ENCODE peak calls at places on chromosome 13, in nine cellular contexts. H is HCT116, Z is hepatocyte, K is OCI-LY7, D is PC-3, C is GM23248, X is neural progenitor cell, W is GM23338, L is SK-N-SH. O is an unnamed sample.

GRCh38 chr13:32938907-32939306 is 77.3 kb upstream of the KL start:
- DNase-seq in H (no peak), Z (no peak), K (no peak), D (peak), C (peak), X (no peak), W (no peak), L (no peak), O (no peak)

GRCh38 chr13:51737609-51738008 is 66.4 kb downstream of the DHRS12 start:
- DNase-seq in H (no peak), Z (no peak), K (no peak), D (no peak), C (no peak), X (no peak), W (no peak), L (no peak), O (no peak)

GRCh38 chr13:21020176-21020575 is 41.2 kb downstream of the LATS2 start:
- DNase-seq in H (no peak), Z (no peak), K (no peak), D (no peak), C (peak), X (no peak), W (no peak), L (no peak), O (no peak)

GRCh38 chr13:29591310-29591709 is 4.2 kb downstream of the SLC7A1 start:
- DNase-seq in H (no peak), Z (no peak), K (no peak), D (no peak), C (peak), X (no peak), W (no peak), L (no peak), O (no peak)

GRCh38 chr13:94761407-94761806 is 49.1 kb upstream of the SOX21 start:
- DNase-seq in H (no peak), Z (no peak), K (no peak), D (no peak), C (no peak), X (peak), W (peak), L (no peak), O (no peak)

GRCh38 chr13:51435002-51435578 is 17.7 kb downstream of the INTS6 start:
- DNase-seq in H (no peak), Z (peak), K (peak), D (peak), C (peak), X (no peak), W (peak), L (peak), O (no peak)

GRCh38 chr13:44422755-44423643 is 49.4 kb downstream of the SERP2 start:
- DNase-seq in H (no peak), Z (no peak), K (no peak), D (no peak), C (no peak), X (no peak), W (no peak), L (no peak), O (no peak)

GRCh38 chr13:22665531-22665930 is 515.2 kb upstream of the SGCG start:
- DNase-seq in H (no peak), Z (no peak), K (no peak), D (peak), C (no peak), X (no peak), W (no peak), L (no peak), O (no peak)

GRCh38 chr13:99981115-99982020 is at the start of gene ZIC2:
- DNase-seq in H (peak), Z (peak), K (no peak), D (peak), C (peak), X (peak), W (peak), L (peak), O (peak)

GRCh38 chr13:87952377-87952776 is 281.2 kb downstream of the SLITRK5 start:
- DNase-seq in H (no peak), Z (no peak), K (no peak), D (no peak), C (no peak), X (no peak), W (no peak), L (no peak), O (no peak)

GRCh38 chr13:61700663-61701062 is 285.0 kb upstream of the PCDH20 start:
- DNase-seq in H (no peak), Z (no peak), K (no peak), D (no peak), C (no peak), X (no peak), W (peak), L (no peak), O (no peak)

GRCh38 chr13:29924482-29924884 is 74.1 kb upstream of the UBL3 start:
- DNase-seq in H (no peak), Z (peak), K (no peak), D (peak), C (peak), X (no peak), W (no peak), L (no peak), O (no peak)

GRCh38 chr13:112562786-112563383 is 25.1 kb downstream of the TUBGCP3 start:
- DNase-seq in H (no peak), Z (no peak), K (no peak), D (no peak), C (no peak), X (no peak), W (no peak), L (no peak), O (no peak)

GRCh38 chr13:79226938-79227337 is 179.1 kb downstream of the RBM26 start:
- DNase-seq in H (no peak), Z (no peak), K (no peak), D (no peak), C (no peak), X (no peak), W (peak), L (no peak), O (no peak)

GRCh38 chr13:99481357-99481756 is 19.9 kb upstream of the TM9SF2 start:
- DNase-seq in H (no peak), Z (no peak), K (no peak), D (no peak), C (no peak), X (no peak), W (no peak), L (no peak), O (no peak)

GRCh38 chr13:43529796-43530195 is 257.0 kb downstream of the ENOX1 start:
- DNase-seq in H (no peak), Z (no peak), K (no peak), D (peak), C (no peak), X (no peak), W (no peak), L (no peak), O (no peak)

GRCh38 chr13:67619346-67619745 is 389.2 kb upstream of the PCDH9 start:
- DNase-seq in H (no peak), Z (no peak), K (no peak), D (peak), C (no peak), X (no peak), W (no peak), L (no peak), O (no peak)

GRCh38 chr13:36370108-36370429 is 23.9 kb upstream of the SPART start:
- DNase-seq in H (no peak), Z (no peak), K (no peak), D (no peak), C (no peak), X (no peak), W (no peak), L (no peak), O (no peak)

GRCh38 chr13:61030445-61030844 is 385.2 kb downstream of the PCDH20 start:
- DNase-seq in H (no peak), Z (no peak), K (no peak), D (no peak), C (no peak), X (no peak), W (no peak), L (no peak), O (no peak)

GRCh38 chr13:34021619-34022018 is 203.7 kb downstream of the RFC3 start:
- DNase-seq in H (no peak), Z (no peak), K (no peak), D (no peak), C (no peak), X (no peak), W (no peak), L (no peak), O (no peak)

GRCh38 chr13:114027046-114027760 is 53.3 kb upstream of the C13orf46 start:
- DNase-seq in H (no peak), Z (no peak), K (peak), D (no peak), C (no peak), X (no peak), W (no peak), L (no peak), O (peak)

GRCh38 chr13:110034031-110034430 is 247.6 kb upstream of the IRS2 start:
- DNase-seq in H (no peak), Z (no peak), K (no peak), D (no peak), C (no peak), X (no peak), W (no peak), L (no peak), O (no peak)
- TF ChIP-seq EZH2phosphoT487 in H (no peak), Z (no peak), K (no peak), D (no peak), C (no peak), X (no peak), W (no peak), L (no peak), O (no peak)

GRCh38 chr13:107387525-107387924 is 819.6 kb upstream of the ARGLU1 start:
- DNase-seq in H (no peak), Z (no peak), K (no peak), D (no peak), C (no peak), X (no peak), W (no peak), L (no peak), O (no peak)

GRCh38 chr13:107395927-107396757 is 819.2 kb downstream of the LIG4 start:
- DNase-seq in H (no peak), Z (no peak), K (no peak), D (no peak), C (no peak), X (no peak), W (no peak), L (no peak), O (no peak)

DNA sequence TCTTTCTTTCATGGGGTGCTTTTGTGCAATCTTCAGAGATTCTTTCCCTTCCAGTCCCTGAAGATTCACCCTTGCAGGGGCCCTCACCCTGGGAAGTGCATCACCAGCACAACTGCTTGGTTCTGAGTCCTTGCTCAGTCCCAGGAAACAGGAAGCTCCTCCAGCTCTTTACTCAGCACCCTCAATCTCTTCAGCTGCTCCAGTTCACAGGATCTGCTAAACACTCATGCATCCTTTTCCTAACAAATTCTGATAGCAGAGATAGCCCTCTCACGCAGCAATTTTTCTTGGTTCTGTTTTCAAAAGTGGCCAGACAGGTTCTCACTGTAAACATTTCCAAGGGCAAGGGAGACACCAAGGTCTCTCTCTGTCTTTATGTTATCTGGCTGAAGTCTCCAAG is 823.1 kb downstream of the LIG4 start:
- DNase-seq in H (no peak), Z (no peak), K (no peak), D (no peak), C (no peak), X (no peak), W (no peak), L (no peak), O (no peak)
- TF ChIP-seq EZH2phosphoT487 in H (no peak), Z (no peak), K (no peak), D (no peak), C (no peak), X (no peak), W (no peak), L (no peak), O (no peak)

GRCh38 chr13:97975851-97976550 is 22.5 kb downstream of the IPO5 start:
- DNase-seq in H (peak), Z (peak), K (peak), D (peak), C (peak), X (peak), W (peak), L (peak), O (peak)
- TF ChIP-seq EZH2phosphoT487 in H (no peak), Z (no peak), K (no peak), D (no peak), C (no peak), X (no peak), W (no peak), L (no peak), O (no peak)

GRCh38 chr13:48370815-48371214 is 42.1 kb downstream of the LPAR6 start:
- DNase-seq in H (no peak), Z (no peak), K (no peak), D (no peak), C (no peak), X (no peak), W (no peak), L (no peak), O (no peak)
- TF ChIP-seq EZH2phosphoT487 in H (no peak), Z (no peak), K (no peak), D (no peak), C (no peak), X (no peak), W (no peak), L (no peak), O (no peak)

GRCh38 chr13:72886272-72887062 is 104.5 kb downstream of the PIBF1 start:
- DNase-seq in H (no peak), Z (no peak), K (no peak), D (no peak), C (peak), X (no peak), W (no peak), L (no peak), O (no peak)
- TF ChIP-seq EZH2phosphoT487 in H (no peak), Z (no peak), K (no peak), D (no peak), C (no peak), X (no peak), W (no peak), L (no peak), O (no peak)

GRCh38 chr13:46210362-46211083 is 1.2 kb upstream of the LRRC63 start:
- DNase-seq in H (no peak), Z (no peak), K (no peak), D (peak), C (no peak), X (no peak), W (no peak), L (no peak), O (no peak)

GRCh38 chr13:46213242-46213641 is 1.5 kb downstream of the LRRC63 start:
- DNase-seq in H (no peak), Z (no peak), K (no peak), D (peak), C (no peak), X (no peak), W (no peak), L (no peak), O (no peak)

GRCh38 chr13:46207828-46208227 is 3.9 kb upstream of the LRRC63 start:
- DNase-seq in H (no peak), Z (no peak), K (no peak), D (no peak), C (no peak), X (peak), W (peak), L (no peak), O (no peak)

GRCh38 chr13:46211116-46211515 is 612 bp upstream of the LRRC63 start:
- DNase-seq in H (no peak), Z (peak), K (no peak), D (peak), C (no peak), X (no peak), W (peak), L (peak), O (peak)

GRCh38 chr13:46211521-46212351 is at the start of gene LRRC63:
- DNase-seq in H (no peak), Z (peak), K (no peak), D (peak), C (peak), X (peak), W (peak), L (peak), O (peak)
- TF ChIP-seq EZH2phosphoT487 in H (no peak), Z (no peak), K (no peak), D (no peak), C (no peak), X (no peak), W (no peak), L (no peak), O (no peak)

O was measured in MM.1S.